ENCODE peak calls at places on chromosomes 16 and 17, in seven cellular contexts. X, T, R, C, W, M and Z are unnamed samples.

GRCh38 chr17:41814195-41814594 is 1.4 kb downstream of the FKBP10 start:
- DNase-seq in C (peak; percentile 29), R (peak; percentile 48), T (no peak), M (no peak), X (no peak), W (no peak), Z (no peak)

GRCh38 chr17:79298801-79299200 is 224.2 kb downstream of the ENGASE start:
- DNase-seq in M (no peak), R (no peak), T (no peak), W (no peak), X (no peak), C (no peak), Z (no peak)

GRCh38 chr16:81716478-81717210 is 62.4 kb upstream of the PLCG2 start:
- DNase-seq in T (no peak), R (no peak), M (no peak), W (no peak), X (no peak), C (no peak), Z (no peak)

GRCh38 chr16:35752773-35753558 is 2293.6 kb downstream of the TP53TG3F start:
- DNase-seq in T (peak; percentile 58), X (no peak), C (no peak), M (no peak), R (no peak), W (no peak), Z (no peak)

GRCh38 chr17:77591231-77591785 is 367.2 kb upstream of the TNRC6C start:
- DNase-seq in M (no peak), W (no peak), R (no peak), T (no peak), X (no peak), C (no peak), Z (no peak)

GRCh38 chr17:57584050-57584551 is 161.0 kb downstream of the CCDC182 start:
- DNase-seq in R (peak; percentile 57), M (no peak), T (no peak), C (peak; percentile 54), W (no peak), X (no peak), Z (no peak)

GRCh38 chr17:76074390-76075363 is at the start of gene GALR2:
- DNase-seq in M (no peak), X (no peak), C (no peak), T (no peak), W (peak; percentile 55), R (no peak), Z (peak; percentile 6)

GRCh38 chr17:77726549-77726957 is 231.9 kb upstream of the TNRC6C start:
- DNase-seq in C (no peak), X (no peak), W (no peak), T (no peak), M (no peak), R (no peak), Z (no peak)

GRCh38 chr17:39595294-39595693 is 12.4 kb downstream of the NEUROD2 start:
- DNase-seq in T (no peak), W (no peak), R (no peak), X (no peak), C (no peak), M (no peak), Z (no peak)

GRCh38 chr17:8067806-8068205 is 19.7 kb downstream of the ALOX12B start:
- DNase-seq in T (no peak), M (no peak), R (no peak), X (no peak), W (no peak), C (no peak), Z (no peak)

DNA sequence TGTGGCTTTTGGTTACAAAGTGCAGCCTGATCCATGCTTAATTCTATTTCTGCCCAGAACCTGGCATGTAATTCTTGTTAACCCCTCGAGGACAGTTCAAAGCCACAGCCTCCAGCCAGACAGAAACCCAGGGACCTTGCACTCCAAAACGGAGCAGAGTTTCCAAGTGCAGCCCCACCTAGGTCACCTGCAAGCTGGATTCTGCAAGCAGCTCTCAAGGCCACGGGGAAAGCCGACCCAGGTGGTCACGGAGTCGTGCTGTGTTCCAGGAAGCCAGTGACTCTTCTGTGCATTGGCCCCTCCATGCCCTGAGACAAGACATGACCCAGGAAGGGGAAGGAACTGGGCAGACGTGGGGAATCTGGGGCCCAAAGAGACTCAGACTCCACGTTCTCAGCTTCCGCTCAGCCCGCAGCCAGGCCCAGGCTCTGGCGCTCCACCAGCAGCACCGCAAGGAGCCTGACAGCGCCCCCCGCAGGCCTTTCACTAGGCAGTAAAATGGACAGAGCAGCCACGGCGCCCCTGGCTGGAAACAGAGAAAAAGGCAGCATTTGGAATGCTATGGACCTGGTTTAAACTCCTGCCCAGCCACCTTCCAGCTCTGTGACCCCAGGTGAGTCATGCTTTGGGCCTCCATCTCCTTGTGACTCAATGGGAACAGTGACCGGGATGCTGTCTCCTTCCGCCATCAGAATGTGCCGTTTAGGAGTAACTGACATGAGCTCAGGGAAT is 27.3 kb upstream of the GSG1L start:
- DNase-seq in C (no peak), X (peak; percentile 38), W (no peak), T (no peak), M (no peak), R (peak; percentile 41), Z (no peak)
- TF ChIP-seq CTCF in C (peak; percentile 20), X (peak; percentile 52), W (no peak), T (no peak), M (no peak), R (peak; percentile 7), Z (no peak)

DNA sequence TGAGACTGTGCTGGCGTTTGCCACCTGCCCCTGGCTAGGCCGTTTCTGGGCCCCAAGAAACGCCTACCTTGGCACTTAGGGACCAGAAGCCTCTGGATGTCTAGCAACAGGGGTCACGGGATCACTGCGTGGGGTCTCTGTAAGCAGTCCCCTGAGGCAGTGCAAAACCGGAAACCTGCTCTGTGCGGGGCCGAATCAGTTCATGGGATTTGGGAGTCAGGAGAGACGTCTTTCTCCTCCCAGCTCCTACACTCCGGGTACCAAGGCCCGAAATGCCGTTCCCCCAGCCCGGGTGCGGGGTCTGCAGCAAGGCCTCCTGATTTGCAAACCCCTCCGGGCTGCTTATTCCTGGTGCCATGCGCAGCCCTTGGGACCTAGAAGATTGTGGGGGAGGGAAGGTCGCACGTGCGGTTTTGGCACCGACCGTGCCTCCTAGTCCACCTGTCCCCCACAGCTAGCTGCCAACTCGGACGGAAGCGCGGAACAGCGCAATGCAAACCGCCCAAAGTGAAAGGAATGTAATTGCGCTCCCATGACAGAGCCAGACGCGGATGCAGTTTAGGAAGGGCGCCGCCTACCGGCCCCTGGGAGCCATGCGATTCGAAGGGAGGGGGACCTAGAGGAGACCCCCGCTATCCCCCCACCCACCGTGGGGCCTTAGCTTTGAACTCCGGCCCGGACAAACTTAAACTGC is 6.5 kb downstream of the IRX5 start:
- DNase-seq in W (peak; percentile 83), X (peak; percentile 71), C (no peak), R (peak; percentile 82), M (no peak), T (no peak), Z (no peak)
- TF ChIP-seq CTCF in W (peak; percentile 91), X (peak; percentile 91), C (no peak), R (peak; percentile 93), M (peak; percentile 45), T (no peak), Z (peak; percentile 51)

GRCh38 chr17:58960068-58960467 is 146.6 kb downstream of the TRIM37 start:
- DNase-seq in C (no peak), R (peak; percentile 31), X (no peak), W (no peak), T (no peak), M (no peak), Z (no peak)
- TF ChIP-seq CTCF in C (peak; percentile 34), R (peak; percentile 25), X (no peak), W (no peak), T (no peak), M (no peak), Z (no peak)

DNA sequence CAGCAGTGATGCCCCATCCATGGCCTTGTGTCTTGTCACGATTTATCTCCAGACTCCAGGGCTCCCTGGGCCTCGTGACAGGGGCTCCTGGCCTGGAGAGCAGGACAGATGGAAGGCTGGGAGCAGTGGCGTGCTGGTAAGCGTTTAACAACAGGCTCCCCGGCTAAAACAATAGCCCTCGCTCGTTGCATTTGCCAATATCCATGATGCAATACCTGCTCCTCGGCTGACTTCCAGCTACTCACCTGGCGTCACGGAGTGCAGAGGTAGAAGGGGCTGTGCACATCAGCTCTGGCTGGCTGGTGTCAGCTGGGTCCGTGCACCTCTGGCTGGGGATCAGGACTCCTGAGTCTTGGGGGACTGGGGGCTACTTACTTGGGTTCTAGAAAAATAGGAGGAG is 1.5 kb upstream of the BICDL2 start:
- DNase-seq in T (no peak), R (no peak), M (no peak), X (no peak), W (no peak), C (no peak), Z (no peak)
- TF ChIP-seq CTCF in T (no peak), R (no peak), M (no peak), X (no peak), W (no peak), C (no peak), Z (no peak)